ENCODE peak calls at places on chromosomes 3 and 15, in six cellular contexts. E is trophoblast cell, W is A549, O is neuronal stem cell, X is hepatocyte, R is PC-9. P is an unnamed sample.

GRCh38 chr15:39767921-39768320 is 14.7 kb downstream of the FSIP1 start:
- DNase-seq in X (no peak), E (no peak), W (no peak), R (no peak), O (no peak), P (no peak)

GRCh38 chr15:56971571-56971970 is 53.1 kb downstream of the TCF12 start:
- DNase-seq in R (no peak), X (no peak), W (no peak), O (no peak), E (no peak), P (no peak)

GRCh38 chr15:57500979-57501576 is 90.6 kb upstream of the MYZAP start:
- DNase-seq in E (no peak), X (no peak), W (no peak), O (no peak), R (no peak), P (peak)

GRCh38 chr15:95715919-95716318 is 614.6 kb upstream of the NR2F2 start:
- DNase-seq in O (peak), E (no peak), W (no peak), R (no peak), X (no peak), P (peak)

GRCh38 chr3:169664034-169664820 is 715 bp upstream of the MECOM start:
- DNase-seq in W (no peak), R (no peak), E (no peak), O (peak), X (no peak), P (no peak)

GRCh38 chr3:50212971-50213370 is 7.9 kb downstream of the SLC38A3 start:
- DNase-seq in O (no peak), W (no peak), X (no peak), R (no peak), E (no peak), P (no peak)

GRCh38 chr3:99023590-99024192 is 122.2 kb upstream of the DCBLD2 start:
- DNase-seq in E (peak), W (peak), O (peak), X (peak), R (no peak), P (peak)

GRCh38 chr3:27688053-27688452 is 34.1 kb downstream of the EOMES start:
- DNase-seq in R (no peak), O (no peak), X (no peak), W (no peak), E (no peak), P (no peak)

GRCh38 chr3:9754678-9755077 is 4.9 kb downstream of the OGG1 start:
- DNase-seq in X (no peak), E (no peak), R (no peak), O (no peak), W (no peak), P (no peak)

GRCh38 chr15:85408270-85408746 is 27.9 kb downstream of the AKAP13 start:
- DNase-seq in E (peak), X (no peak), O (no peak), W (no peak), R (no peak), P (no peak)

GRCh38 chr3:136535906-136536305 is 216.3 kb downstream of the STAG1 start:
- DNase-seq in R (no peak), W (no peak), X (no peak), O (no peak), E (no peak), P (peak)

GRCh38 chr3:58331593-58332152 is 1.0 kb upstream of the PXK start:
- DNase-seq in R (no peak), X (no peak), E (no peak), W (no peak), O (no peak), P (no peak)

GRCh38 chr3:67357610-67358458 is 296.6 kb downstream of the SUCLG2 start:
- DNase-seq in E (peak), X (peak), R (no peak), W (peak), O (peak), P (peak)

GRCh38 chr3:177471733-177472480 is 274.6 kb upstream of the TBL1XR1 start:
- DNase-seq in W (no peak), X (no peak), E (no peak), O (no peak), R (no peak), P (no peak)

GRCh38 chr3:196322-197153 is at the start of gene CHL1:
- DNase-seq in W (no peak), E (no peak), R (no peak), X (peak), O (peak), P (no peak)

GRCh38 chr3:188108703-188109412 is 45.1 kb upstream of the LPP start:
- DNase-seq in W (no peak), R (no peak), E (peak), O (no peak), X (no peak), P (no peak)

GRCh38 chr3:136327671-136328070 is 77.5 kb downstream of the PCCB start:
- DNase-seq in O (no peak), E (no peak), X (no peak), W (no peak), R (no peak), P (no peak)

GRCh38 chr3:61141184-61141583 is 110.1 kb downstream of the FHIT start:
- DNase-seq in W (no peak), E (peak), R (no peak), O (peak), X (no peak), P (no peak)

GRCh38 chr3:101038393-101038792 is 45.2 kb upstream of the ABI3BP start:
- DNase-seq in W (no peak), R (no peak), O (no peak), E (no peak), X (no peak), P (peak)

DNA sequence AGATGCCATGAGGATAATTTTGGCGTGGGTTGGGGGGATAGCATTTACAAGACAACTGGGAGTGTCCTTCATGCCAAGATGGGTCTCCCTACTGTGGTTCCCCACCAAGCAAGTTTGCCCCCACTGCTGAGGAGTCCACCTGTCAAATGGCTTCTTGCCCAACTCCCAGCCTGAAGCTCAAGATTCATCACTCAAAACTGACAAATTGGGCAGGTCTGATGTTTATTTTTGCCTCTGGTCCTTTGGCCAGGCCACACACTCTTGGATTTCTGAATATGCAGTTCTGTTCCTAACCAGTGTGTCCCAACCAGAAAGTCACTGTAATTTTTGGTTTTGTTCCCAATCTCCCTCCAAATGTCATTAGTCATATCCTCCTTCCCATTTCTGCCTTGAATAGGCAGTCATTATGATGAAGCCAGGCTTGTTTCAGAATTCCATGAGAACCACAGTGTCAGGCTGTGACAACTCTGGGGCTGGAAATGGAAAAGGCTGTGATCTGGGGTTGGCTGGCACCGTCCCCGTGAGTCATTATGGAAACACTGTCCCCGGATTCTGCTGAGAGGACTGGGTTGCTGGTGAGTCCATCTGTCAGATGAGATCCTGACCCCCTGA is 29.3 kb upstream of the MEF2A start:
- DNase-seq in X (no peak), R (peak), W (peak), O (no peak), E (no peak), P (peak)
- H3K4me2 ChIP-seq in X (no peak), R (peak), W (no peak), O (no peak), E (no peak), P (peak)

GRCh38 chr3:156483961-156484787 is 70.7 kb downstream of the SSR3 start:
- DNase-seq in X (peak), R (peak), O (no peak), E (no peak), W (no peak), P (peak)
- H3K4me3 ChIP-seq in X (no peak), R (no peak), O (no peak), E (no peak), W (no peak), P (peak)

DNA sequence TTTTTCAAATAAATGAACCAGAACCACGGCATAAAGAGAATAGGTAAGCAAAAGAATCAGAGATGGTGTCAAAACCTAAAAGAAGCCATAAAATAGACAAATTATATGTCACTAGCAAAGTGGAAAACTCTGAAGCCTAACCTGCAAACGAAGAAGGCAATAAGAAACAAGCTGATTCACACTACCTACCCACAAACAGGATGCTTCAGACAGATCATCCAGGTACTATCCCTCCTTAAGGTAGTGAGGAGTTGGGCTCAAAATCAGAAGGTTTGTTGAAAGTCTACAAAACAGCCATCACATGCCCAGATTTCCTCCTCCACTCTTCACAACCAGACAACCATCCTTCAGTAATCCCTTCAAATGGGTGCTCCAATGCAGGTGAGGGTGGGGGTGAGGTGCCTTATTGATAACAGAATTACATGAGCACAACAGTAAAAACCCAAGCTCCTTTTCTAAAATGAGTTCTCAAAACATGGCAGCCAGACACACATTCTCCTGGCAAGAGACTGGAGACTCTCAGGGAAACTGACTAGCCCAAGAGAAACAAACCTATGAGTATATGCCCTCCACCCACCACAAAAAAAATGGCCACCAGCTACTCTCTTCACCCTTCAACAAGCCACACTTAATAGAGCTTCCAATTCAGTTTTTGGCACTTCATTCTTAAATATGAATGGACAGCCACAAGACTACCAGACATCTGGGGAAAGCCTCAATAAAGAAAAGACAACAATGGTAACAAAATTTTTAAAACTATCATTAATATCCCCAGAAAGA is 6.4 kb downstream of the KPNA1 start:
- DNase-seq in R (no peak), W (no peak), O (no peak), X (no peak), E (no peak), P (no peak)
- H3K4me2 ChIP-seq in R (no peak), W (no peak), O (no peak), X (no peak), E (no peak), P (no peak)

DNA sequence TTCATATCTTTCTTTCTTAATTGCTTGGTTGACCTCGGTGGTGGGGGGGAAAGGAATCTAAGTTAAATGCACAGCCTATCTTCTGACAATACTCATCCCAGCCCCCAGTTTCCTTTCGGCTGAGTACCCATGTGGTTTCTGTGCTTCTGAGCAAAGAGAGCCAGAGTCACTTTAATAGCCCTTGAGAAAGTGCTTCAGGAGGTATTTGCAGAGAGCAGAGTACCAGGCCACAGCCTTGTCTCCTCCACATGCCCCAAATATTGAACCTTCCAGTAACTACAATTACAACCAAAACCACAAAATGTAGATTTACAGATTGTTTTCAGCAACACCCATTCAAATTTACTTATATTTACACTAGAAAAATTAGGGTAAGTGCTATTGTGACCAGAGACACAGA is 647.4 kb downstream of the NR2F2 start:
- DNase-seq in R (no peak), E (no peak), W (no peak), O (no peak), X (no peak), P (no peak)
- H3K4me3 ChIP-seq in R (no peak), E (no peak), W (no peak), O (no peak), X (no peak), P (no peak)

GRCh38 chr3:139354661-139355060 is 10.8 kb downstream of the MRPS22 start:
- DNase-seq in E (no peak), R (no peak), X (no peak), W (no peak), O (no peak), P (no peak)
- H3K4me2 ChIP-seq in E (no peak), R (no peak), X (no peak), W (no peak), O (no peak), P (no peak)

GRCh38 chr3:156657440-156657839 is 16.9 kb upstream of the TIPARP start:
- DNase-seq in X (no peak), O (no peak), R (no peak), W (no peak), E (peak), P (no peak)
- H3K4me3 ChIP-seq in X (no peak), O (no peak), R (no peak), W (no peak), E (no peak), P (no peak)

GRCh38 chr3:112505907-112506306 is 6.6 kb upstream of the BTLA start:
- DNase-seq in W (no peak), X (no peak), R (no peak), O (no peak), E (no peak), P (no peak)
- H3K4me2 ChIP-seq in W (no peak), X (no peak), R (no peak), O (no peak), E (no peak), P (no peak)

GRCh38 chr15:68209272-68209671 is 4.1 kb upstream of the CALML4 start:
- DNase-seq in E (no peak), X (no peak), R (no peak), O (no peak), W (no peak), P (no peak)

GRCh38 chr15:68211656-68212320 is 6.7 kb upstream of the CALML4 start:
- DNase-seq in X (no peak), O (no peak), W (no peak), R (no peak), E (no peak), P (no peak)

GRCh38 chr15:68210821-68211655 is 5.9 kb upstream of the CALML4 start:
- DNase-seq in O (peak), W (peak), E (peak), X (peak), R (no peak), P (no peak)

GRCh38 chr15:68209735-68210408 is 4.7 kb upstream of the CALML4 start:
- DNase-seq in E (no peak), R (no peak), X (no peak), O (no peak), W (no peak), P (no peak)

GRCh38 chr15:68210409-68210756 is 5.3 kb upstream of the CALML4 start:
- DNase-seq in E (no peak), X (peak), R (no peak), W (no peak), O (no peak), P (no peak)
- H3K4me3 ChIP-seq in E (no peak), X (no peak), R (no peak), W (no peak), O (no peak), P (no peak)

GRCh38 chr3:43413676-43414368 is 127.5 kb downstream of the SNRK start:
- DNase-seq in R (no peak), O (no peak), X (no peak), E (no peak), W (no peak), P (no peak)
- H3K4me2 ChIP-seq in R (no peak), O (no peak), X (no peak), E (no peak), W (no peak), P (no peak)

P was measured in astrocyte.